ENCODE peak calls at places on chromosomes 4 and X, in four cellular contexts. E, R, T and K are unnamed samples.

GRCh38 chr4:170776983-170777382 is 687.2 kb upstream of the AADAT start:
- DNase-seq in E (no peak), R (peak; percentile 16), T (no peak), K (no peak)

GRCh38 chrX:130654409-130654970 is 248.5 kb downstream of the ENOX2 start:
- DNase-seq in E (no peak), R (no peak), T (peak; percentile 6), K (no peak)

GRCh38 chrX:25144043-25144940 is 128.5 kb upstream of the ARX start:
- DNase-seq in E (no peak), R (peak; percentile 1), T (peak; percentile 63), K (no peak)

GRCh38 chr4:85496146-85496849 is 21.3 kb downstream of the ARHGAP24 start:
- DNase-seq in E (no peak), R (no peak), T (peak; percentile 61), K (no peak)

GRCh38 chrX:46044486-46044885 is 500.7 kb downstream of the ZNF674 start:
- DNase-seq in E (no peak), R (no peak), T (no peak), K (no peak)

GRCh38 chr4:101022151-101023024 is 324.9 kb downstream of the PPP3CA start:
- DNase-seq in E (no peak), R (no peak), T (peak; percentile 32), K (no peak)

GRCh38 chr4:183631577-183632198 is 27.3 kb downstream of the RWDD4 start:
- DNase-seq in E (no peak), R (no peak), T (no peak), K (no peak)

GRCh38 chr4:128275351-128275750 is 12.3 kb downstream of the PGRMC2 start:
- DNase-seq in E (no peak), R (no peak), T (no peak), K (no peak)

GRCh38 chrX:105120460-105120859 is 100.0 kb downstream of the TEX13A start:
- DNase-seq in E (no peak), R (no peak), T (no peak), K (no peak)

GRCh38 chrX:65610040-65610439 is 57.4 kb upstream of the MSN start:
- DNase-seq in E (no peak), R (no peak), T (peak; percentile 77), K (no peak)